ENCODE peak calls at places on chromosome 22, in nine cellular contexts. Y is psoas muscle; H is CD8-positive, alpha-beta memory T cell; L is right atrium auricular region; J is naive thymus-derived CD4-positive, alpha-beta T cell; X is Peyer's patch; S is iPS DF 6.9; D is lower lobe of right lung; N is colonic mucosa. G is an unnamed sample.

GRCh38 chr22:32661296-32661695 is 140.2 kb upstream of the TIMP3 start:
- DNase-seq in Y (peak; percentile 73), H (no peak), L (peak; percentile 89), J (no peak), X (peak; percentile 53), S (no peak), D (no peak), N (peak; percentile 18), G (peak; percentile 83)

GRCh38 chr22:38247713-38248112 is 25.1 kb downstream of the TMEM184B start:
- DNase-seq in Y (no peak), H (no peak), L (no peak), J (no peak), X (no peak), S (no peak), D (no peak), N (no peak), G (no peak)

GRCh38 chr22:26168934-26169311 is 339 bp upstream of the SEZ6L start:
- DNase-seq in Y (peak; percentile 17), H (no peak), L (no peak), J (no peak), X (no peak), S (no peak), D (no peak), N (no peak), G (no peak)

GRCh38 chr22:45231293-45231692 is 9.4 kb downstream of the KIAA0930 start:
- DNase-seq in Y (no peak), H (no peak), L (no peak), J (no peak), X (no peak), S (no peak), D (no peak), N (no peak), G (no peak)

GRCh38 chr22:38751422-38752346 is 4.1 kb downstream of the SUN2 start:
- DNase-seq in Y (peak; percentile 80), H (peak; percentile 77), L (no peak), J (peak; percentile 85), X (peak; percentile 95), S (no peak), D (peak; percentile 90), N (peak; percentile 52), G (no peak)

GRCh38 chr22:47006869-47007268 is 244.4 kb downstream of the TBC1D22A start:
- DNase-seq in Y (no peak), H (no peak), L (no peak), J (no peak), X (no peak), S (no peak), D (no peak), N (no peak), G (no peak)

GRCh38 chr22:44400763-44401060 is 88.0 kb upstream of the SHISAL1 start:
- DNase-seq in Y (no peak), H (no peak), L (no peak), J (no peak), X (no peak), S (no peak), D (no peak), N (no peak), G (no peak)

GRCh38 chr22:29650370-29650769 is 46.9 kb downstream of the NF2 start:
- DNase-seq in Y (no peak), H (no peak), L (no peak), J (no peak), X (no peak), S (no peak), D (no peak), N (no peak), G (no peak)

DNA sequence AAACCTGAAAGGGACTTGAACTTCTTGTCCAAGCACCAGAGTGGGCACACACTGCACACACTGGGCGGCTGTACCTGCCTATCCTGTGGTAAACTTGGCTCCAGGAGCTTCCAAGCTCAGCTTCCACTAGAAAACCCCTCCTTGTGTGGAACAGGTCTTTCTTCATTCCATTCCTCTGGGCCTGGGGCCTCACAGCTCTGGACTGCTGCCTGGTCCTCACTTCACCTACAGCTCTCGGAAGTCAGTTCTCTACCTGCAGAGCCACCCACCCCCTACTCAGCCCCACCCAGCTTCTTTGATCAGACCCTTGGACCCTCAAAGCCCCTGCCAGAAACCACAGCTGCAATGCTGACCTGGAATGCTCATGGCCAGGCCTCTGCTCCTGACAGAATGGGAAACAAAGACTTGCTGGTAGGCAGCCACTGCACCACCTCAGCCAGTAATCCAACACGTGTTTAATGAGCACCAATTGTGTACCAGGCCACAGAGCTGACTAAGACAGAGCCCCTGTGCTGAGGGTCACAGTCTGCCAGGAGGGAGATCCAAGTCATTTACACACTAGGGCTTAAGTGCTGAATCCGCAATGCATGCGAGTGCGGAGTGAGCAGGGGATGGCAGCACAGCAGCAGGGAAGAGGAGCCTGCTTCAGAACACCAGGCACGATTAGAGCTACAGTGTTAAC is 4.7 kb downstream of the GNB1L start:
- DNase-seq in Y (no peak), H (no peak), L (peak; percentile 46), J (no peak), X (no peak), S (no peak), D (peak; percentile 81), N (no peak), G (no peak)
- H3K4me1 ChIP-seq in Y (peaks cover 25% of the 10 kb centered on the region), H (peaks cover 28% of the 10 kb centered on the region), L (peaks cover 24% of the 10 kb centered on the region), J (peaks cover 14% of the 10 kb centered on the region), X (peaks cover 17% of the 10 kb centered on the region), S (peaks cover 4% of the 10 kb centered on the region), D (peaks cover 66% of the 10 kb centered on the region), N (peaks cover 12% of the 10 kb centered on the region), G (no peaks in the 10 kb centered on the region)

GRCh38 chr22:42547562-42547961 is 6.2 kb upstream of the SERHL2 start:
- DNase-seq in Y (no peak), H (no peak), L (no peak), J (no peak), X (no peak), S (no peak), D (no peak), N (no peak), G (no peak)

GRCh38 chr22:42544686-42545085 is 9.1 kb upstream of the SERHL2 start:
- DNase-seq in Y (no peak), H (no peak), L (no peak), J (no peak), X (no peak), S (no peak), D (no peak), N (no peak), G (no peak)

GRCh38 chr22:42553475-42554361 is at the start of gene SERHL2:
- DNase-seq in Y (peak; percentile 89), H (peak; percentile 89), L (peak; percentile 86), J (peak; percentile 59), X (peak; percentile 96), S (peak; percentile 47), D (peak; percentile 90), N (peak; percentile 95), G (peak; percentile 96)

GRCh38 chr22:42548597-42549328 is 5.0 kb upstream of the SERHL2 start:
- DNase-seq in Y (no peak), H (no peak), L (no peak), J (no peak), X (no peak), S (no peak), D (no peak), N (no peak), G (no peak)

DNA sequence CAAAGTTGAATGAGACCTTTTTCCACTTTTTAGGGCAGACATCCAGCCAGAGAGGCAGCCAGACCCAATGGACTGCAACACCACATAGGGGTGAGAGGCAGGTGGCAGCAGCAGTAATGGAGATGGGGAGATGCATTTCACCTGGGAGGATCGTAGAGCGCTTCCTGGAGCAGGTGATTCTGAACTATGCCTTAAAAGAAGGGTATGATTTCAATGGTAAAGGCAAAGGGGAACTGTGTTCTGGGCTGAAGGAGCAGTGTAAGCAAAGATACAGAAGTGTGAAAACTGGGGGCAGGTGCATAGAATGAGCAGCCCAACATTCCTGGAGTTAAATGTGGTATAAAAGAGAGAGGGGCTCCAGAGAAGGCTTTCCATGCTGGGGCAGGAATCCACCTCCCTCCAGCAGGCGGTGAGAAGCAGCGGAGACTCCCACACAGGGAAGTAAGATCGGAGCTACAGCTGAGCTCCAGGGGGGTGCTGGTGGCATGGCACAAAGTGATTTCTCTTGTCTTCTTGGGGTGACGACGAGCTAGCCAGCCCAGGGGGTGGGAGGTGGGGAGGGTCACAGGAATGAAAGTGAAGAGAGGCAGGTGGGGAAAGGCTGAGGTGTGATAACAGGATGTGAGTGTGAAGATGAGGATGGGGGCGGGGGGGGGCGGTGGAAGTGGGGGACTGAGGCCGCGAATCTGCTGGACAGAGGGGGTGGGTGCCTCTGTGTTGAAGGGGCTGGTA is 4.3 kb upstream of the SERHL2 start:
- DNase-seq in Y (no peak), H (no peak), L (no peak), J (no peak), X (no peak), S (no peak), D (no peak), N (no peak), G (no peak)
- H3K4me1 ChIP-seq in Y (peaks cover 5% of the 10 kb centered on the region), H (peaks cover 17% of the 10 kb centered on the region), L (peaks cover 7% of the 10 kb centered on the region), J (peaks cover 4% of the 10 kb centered on the region), X (peaks cover 12% of the 10 kb centered on the region), S (peaks cover 2% of the 10 kb centered on the region), D (peaks cover 12% of the 10 kb centered on the region), N (no peaks in the 10 kb centered on the region), G (no peaks in the 10 kb centered on the region)

DNA sequence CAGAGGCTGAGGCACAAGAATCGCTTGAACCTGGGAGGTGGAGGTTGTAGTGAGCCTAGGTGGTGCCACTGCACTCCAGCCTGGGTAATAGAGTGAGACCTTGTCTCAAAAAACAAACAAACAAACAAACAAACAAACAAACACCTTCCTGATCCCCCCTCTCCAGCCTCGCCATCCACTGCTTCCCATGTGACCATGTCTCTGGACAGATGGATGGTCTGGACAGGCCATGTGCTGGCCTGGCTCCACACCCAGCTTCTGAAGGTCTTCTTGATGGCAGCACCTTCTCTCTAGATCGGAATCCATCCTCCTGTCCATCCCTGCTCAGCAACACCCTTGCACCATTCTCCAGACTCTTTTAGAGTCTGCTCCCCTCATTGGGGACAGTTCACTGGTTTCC is 10.7 kb upstream of the PEX26 start:
- DNase-seq in Y (no peak), H (no peak), L (no peak), J (no peak), X (no peak), S (no peak), D (no peak), N (no peak), G (no peak)
- H3K4me1 ChIP-seq in Y (peaks cover 16% of the 10 kb centered on the region), H (no peaks in the 10 kb centered on the region), L (peaks cover 19% of the 10 kb centered on the region), J (no peaks in the 10 kb centered on the region), X (peaks cover 10% of the 10 kb centered on the region), S (no peaks in the 10 kb centered on the region), D (no peaks in the 10 kb centered on the region), N (no peaks in the 10 kb centered on the region), G (peaks cover 6% of the 10 kb centered on the region)

GRCh38 chr22:41525450-41526225 is 18.6 kb downstream of the POLR3H start:
- DNase-seq in Y (no peak), H (no peak), L (no peak), J (no peak), X (no peak), S (no peak), D (no peak), N (no peak), G (peak; percentile 72)

GRCh38 chr22:41524283-41524682 is 20.0 kb downstream of the POLR3H start:
- DNase-seq in Y (peak; percentile 70), H (no peak), L (peak; percentile 85), J (no peak), X (peak; percentile 72), S (no peak), D (peak; percentile 85), N (peak; percentile 40), G (peak; percentile 84)

GRCh38 chr22:41523464-41524221 is 20.6 kb downstream of the POLR3H start:
- DNase-seq in Y (peak; percentile 25), H (no peak), L (no peak), J (no peak), X (peak; percentile 52), S (no peak), D (no peak), N (no peak), G (peak; percentile 67)

GRCh38 chr22:41526226-41526531 is 18.1 kb downstream of the POLR3H start:
- DNase-seq in Y (no peak), H (no peak), L (no peak), J (no peak), X (no peak), S (no peak), D (no peak), N (no peak), G (no peak)

DNA sequence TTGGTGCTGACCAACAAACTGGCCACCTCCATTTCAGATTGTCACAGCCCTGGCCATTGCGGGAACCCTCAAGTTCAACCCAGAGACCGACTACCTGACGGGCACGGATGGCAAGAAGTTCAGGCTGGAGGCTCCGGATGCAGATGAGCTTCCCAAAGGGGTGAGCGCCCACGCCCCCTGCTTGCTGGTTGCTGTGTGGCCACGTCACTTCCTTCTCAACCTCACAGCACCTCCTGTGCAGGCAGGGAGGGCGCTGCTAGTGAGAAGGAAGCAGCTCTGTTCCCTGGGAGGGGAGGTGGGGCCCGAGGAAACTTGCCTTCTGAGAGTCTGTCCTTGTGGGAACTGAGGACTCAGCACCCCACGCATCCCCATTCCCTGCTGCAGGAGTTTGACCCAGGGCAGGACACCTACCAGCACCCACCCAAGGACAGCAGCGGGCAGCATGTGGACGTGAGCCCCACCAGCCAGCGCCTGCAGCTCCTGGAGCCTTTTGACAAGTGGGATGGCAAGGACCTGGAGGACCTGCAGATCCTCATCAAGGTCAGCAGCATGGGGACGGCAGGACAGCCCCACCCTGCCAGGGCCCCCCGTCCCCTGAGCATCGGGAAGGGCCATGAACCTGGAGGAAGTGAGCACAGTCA is 19.3 kb downstream of the POLR3H start:
- DNase-seq in Y (peak; percentile 41), H (peak; percentile 39), L (no peak), J (peak; percentile 67), X (peak; percentile 73), S (no peak), D (no peak), N (peak; percentile 38), G (peak; percentile 65)
- H3K4me1 ChIP-seq in Y (peaks cover 27% of the 10 kb centered on the region), H (peaks cover 15% of the 10 kb centered on the region), L (peaks cover 42% of the 10 kb centered on the region), J (peaks cover 10% of the 10 kb centered on the region), X (peaks cover 9% of the 10 kb centered on the region), S (no peaks in the 10 kb centered on the region), D (peaks cover 37% of the 10 kb centered on the region), N (no peaks in the 10 kb centered on the region), G (no peaks in the 10 kb centered on the region)